ENCODE peak calls at places on chromosomes 11 and 22, in seven cellular contexts. C, E, B, W, Q, I and O are unnamed samples.

GRCh38 chr11:85961930-85962363 is 106.8 kb downstream of the CCDC83 start:
- DNase-seq in W (no peak), C (no peak), B (no peak), I (no peak), Q (no peak), E (no peak), O (no peak)

GRCh38 chr11:71402878-71403277 is 45.3 kb downstream of the DHCR7 start:
- DNase-seq in Q (no peak), C (no peak), B (no peak), I (no peak), W (no peak), E (no peak), O (no peak)

GRCh38 chr11:113474362-113475159 is 637 bp downstream of the DRD2 start:
- DNase-seq in B (peak), C (peak), Q (peak), W (peak), E (peak), I (peak), O (peak)

GRCh38 chr22:17303441-17303839 is 65.8 kb upstream of the CECR2 start:
- DNase-seq in W (no peak), I (no peak), B (no peak), C (no peak), Q (no peak), E (no peak), O (no peak)

GRCh38 chr11:66070604-66071325 is 693 bp downstream of the PACS1 start:
- DNase-seq in Q (peak), W (peak), C (no peak), I (peak), B (peak), E (peak), O (peak)

GRCh38 chr22:41445171-41446056 is 1.2 kb downstream of the TOB2 start:
- DNase-seq in I (peak), W (peak), C (no peak), B (peak), E (no peak), Q (peak), O (no peak)

GRCh38 chr11:61499816-61500491 is 8.6 kb upstream of the LRRC10B start:
- DNase-seq in W (no peak), I (no peak), E (no peak), Q (no peak), C (no peak), B (no peak), O (no peak)

GRCh38 chr22:44133901-44134511 is 46.7 kb upstream of the PARVG start:
- DNase-seq in I (peak), W (no peak), E (no peak), B (no peak), Q (no peak), C (no peak), O (no peak)

GRCh38 chr11:111612211-111612610 is 10.0 kb downstream of the SIK2 start:
- DNase-seq in B (no peak), C (no peak), W (no peak), Q (no peak), E (no peak), I (no peak), O (no peak)

GRCh38 chr11:110463153-110463552 is 33.4 kb downstream of the FDX1 start:
- DNase-seq in Q (no peak), W (no peak), C (no peak), B (peak), E (peak), I (no peak), O (peak)

GRCh38 chr22:25626146-25626992 is 61.9 kb downstream of the GRK3 start:
- DNase-seq in E (no peak), Q (no peak), W (no peak), B (no peak), C (no peak), I (no peak), O (no peak)

GRCh38 chr11:48150213-48150612 is 66.4 kb upstream of the OR4B1 start:
- DNase-seq in I (no peak), Q (peak), W (no peak), E (no peak), C (no peak), B (peak), O (no peak)

GRCh38 chr11:2766166-2766565 is 66.4 kb upstream of the KCNQ1OT1 start:
- DNase-seq in C (no peak), B (no peak), I (no peak), E (no peak), Q (no peak), W (no peak), O (no peak)

GRCh38 chr11:2794947-2795346 is 90.6 kb downstream of the CDKN1C start:
- DNase-seq in Q (no peak), B (peak), C (peak), E (no peak), W (peak), I (peak), O (no peak)

GRCh38 chr22:19919701-19920363 is 21.7 kb upstream of the COMT start:
- DNase-seq in W (no peak), I (no peak), B (no peak), C (no peak), E (no peak), Q (no peak), O (no peak)

GRCh38 chr22:25514436-25514835 is 50.0 kb upstream of the GRK3 start:
- DNase-seq in C (no peak), B (no peak), I (no peak), W (no peak), E (no peak), Q (no peak), O (no peak)

GRCh38 chr11:75244052-75244814 is 3.7 kb downstream of the TPBGL start:
- DNase-seq in I (no peak), C (no peak), E (no peak), B (no peak), W (no peak), Q (no peak), O (no peak)

GRCh38 chr11:75246673-75247350 is 6.2 kb downstream of the TPBGL start:
- DNase-seq in B (no peak), I (no peak), Q (no peak), C (no peak), W (peak), E (no peak), O (no peak)

GRCh38 chr11:75242722-75243600 is 2.4 kb downstream of the TPBGL start:
- DNase-seq in I (no peak), C (no peak), W (no peak), E (no peak), Q (no peak), B (no peak), O (peak)

GRCh38 chr11:75246006-75246672 is 5.6 kb downstream of the TPBGL start:
- DNase-seq in C (no peak), I (peak), W (no peak), Q (no peak), B (no peak), E (no peak), O (no peak)

GRCh38 chr11:75245356-75246005 is 4.9 kb downstream of the TPBGL start:
- DNase-seq in E (no peak), B (no peak), W (no peak), C (no peak), Q (no peak), I (no peak), O (no peak)
- TF ChIP-seq CTCF in E (no peak), B (no peak), W (no peak), C (no peak), Q (no peak), I (no peak), O (no peak)

DNA sequence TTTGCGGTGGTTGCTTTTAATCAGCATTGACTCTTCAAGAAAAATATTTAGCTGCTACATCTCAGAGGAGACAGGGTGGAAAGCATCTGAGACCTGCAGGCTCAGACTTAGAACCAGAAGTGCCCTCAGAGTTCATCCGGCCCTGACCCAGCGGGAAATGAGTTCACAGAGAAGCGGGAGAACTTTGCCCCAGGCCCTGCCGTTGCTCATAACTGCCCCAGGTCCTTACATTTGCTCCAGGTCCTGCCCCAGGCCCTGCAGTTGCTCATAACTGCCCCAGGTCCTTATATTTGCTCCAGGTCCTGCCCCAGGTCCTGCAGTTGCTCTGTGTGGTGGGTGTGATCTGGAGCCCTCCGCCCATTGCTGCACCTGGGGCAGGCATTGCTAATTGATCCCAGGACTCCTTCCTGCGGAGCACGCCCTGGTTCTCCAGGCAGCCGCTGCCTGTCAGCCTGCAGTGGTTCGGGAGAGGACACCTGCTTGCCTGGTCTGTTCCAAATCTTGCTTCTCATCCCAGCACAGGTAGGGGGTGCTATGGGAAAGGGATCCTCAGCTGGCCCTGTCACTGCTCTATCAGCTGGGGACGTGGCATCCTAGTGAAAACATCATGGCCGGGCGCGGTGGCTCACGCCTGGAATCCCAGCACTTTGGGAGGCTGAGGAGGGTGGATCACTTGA is 58.1 kb upstream of the PPP6R3 start:
- DNase-seq in B (no peak), I (no peak), W (no peak), Q (no peak), C (no peak), E (no peak), O (no peak)
- TF ChIP-seq CTCF in B (no peak), I (no peak), W (no peak), Q (peak), C (no peak), E (no peak), O (no peak)

GRCh38 chr11:124934862-124935547 is 842 bp downstream of the HEPACAM start:
- DNase-seq in W (no peak), I (no peak), E (no peak), C (no peak), B (no peak), Q (no peak), O (no peak)
- TF ChIP-seq CTCF in W (no peak), I (no peak), E (no peak), C (peak), B (no peak), Q (no peak), O (no peak)

DNA sequence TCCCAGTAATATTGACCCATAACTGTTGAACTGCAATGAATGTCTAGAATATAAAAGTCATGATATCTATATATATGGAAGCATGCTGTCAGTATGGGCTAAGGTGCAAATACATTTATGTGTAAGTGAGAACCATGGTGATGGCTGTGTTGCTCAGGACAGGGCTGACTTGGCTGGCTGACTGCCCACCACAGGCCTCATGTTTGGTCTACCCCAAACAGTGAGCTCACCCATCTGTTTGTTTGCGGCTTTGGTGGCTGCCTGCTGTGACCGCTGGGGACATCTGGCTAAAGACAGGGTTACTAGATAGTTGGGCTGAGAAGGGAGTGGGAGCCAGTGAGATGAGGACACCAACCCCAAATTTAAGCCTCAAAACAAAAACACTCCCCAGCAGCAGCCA is 6.3 kb downstream of the CD44 start:
- DNase-seq in B (peak), W (peak), E (no peak), C (no peak), I (peak), Q (no peak), O (no peak)
- TF ChIP-seq CTCF in B (no peak), W (no peak), E (no peak), C (no peak), I (no peak), Q (no peak), O (no peak)

GRCh38 chr11:95805869-95806268 is 15.6 kb downstream of the CEP57 start:
- DNase-seq in B (no peak), W (no peak), C (no peak), I (no peak), Q (no peak), E (no peak), O (no peak)

GRCh38 chr11:95799531-95799930 is 9.2 kb downstream of the CEP57 start:
- DNase-seq in E (no peak), C (no peak), I (no peak), B (no peak), Q (no peak), W (no peak), O (no peak)

GRCh38 chr11:95803973-95804372 is 13.7 kb downstream of the CEP57 start:
- DNase-seq in I (no peak), W (no peak), B (no peak), E (no peak), C (no peak), Q (no peak), O (no peak)

DNA sequence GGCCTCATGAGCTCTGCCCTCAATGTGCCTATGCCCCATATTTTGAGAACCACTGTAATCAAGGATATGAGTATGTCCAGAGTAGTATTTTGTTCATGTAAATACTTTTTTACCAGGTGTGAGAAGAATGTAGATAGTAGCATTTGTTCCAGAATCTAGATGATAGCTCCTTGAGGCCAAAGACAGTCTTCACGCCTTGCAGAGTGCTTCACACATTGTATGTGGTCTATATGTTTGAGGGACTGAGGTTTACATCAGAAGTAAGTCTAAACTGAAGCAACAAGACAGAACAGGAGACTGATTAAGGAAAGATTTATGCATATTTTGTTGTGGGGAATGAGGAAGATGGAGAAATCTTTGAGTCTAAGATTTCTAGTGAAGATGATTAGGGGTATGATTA is 12.5 kb downstream of the CEP57 start:
- DNase-seq in C (no peak), E (no peak), B (no peak), Q (no peak), W (no peak), I (no peak), O (no peak)
- TF ChIP-seq CTCF in C (no peak), E (no peak), B (no peak), Q (no peak), W (no peak), I (no peak), O (no peak)

GRCh38 chr22:50497093-50497492 is 10.4 kb downstream of the LMF2 start:
- DNase-seq in E (no peak), C (no peak), Q (no peak), B (no peak), I (no peak), W (no peak), O (no peak)

GRCh38 chr22:50502628-50503474 is 4.7 kb downstream of the LMF2 start:
- DNase-seq in W (no peak), E (no peak), C (no peak), I (peak), B (no peak), Q (no peak), O (peak)

GRCh38 chr22:50502096-50502495 is 5.4 kb downstream of the LMF2 start:
- DNase-seq in I (no peak), E (no peak), Q (no peak), B (no peak), C (no peak), W (no peak), O (peak)

GRCh38 chr22:50500452-50500851 is 7.0 kb downstream of the LMF2 start:
- DNase-seq in C (no peak), I (no peak), E (no peak), W (no peak), Q (no peak), B (no peak), O (no peak)

GRCh38 chr22:50498322-50498861 is 9.1 kb downstream of the LMF2 start:
- DNase-seq in C (no peak), Q (peak), I (peak), W (peak), E (peak), B (peak), O (peak)
- TF ChIP-seq CTCF in C (peak), Q (peak), I (peak), W (peak), E (peak), B (peak), O (peak)

GRCh38 chr11:83816572-83817187 is 530.5 kb upstream of the CCDC90B start:
- DNase-seq in W (no peak), C (no peak), E (no peak), B (no peak), I (no peak), Q (no peak), O (no peak)
- TF ChIP-seq CTCF in W (peak), C (peak), E (peak), B (peak), I (peak), Q (peak), O (peak)